ENCODE peak calls at places on chromosomes 11 and 22, in four cellular contexts. One of them, this sample, is unnamed.

GRCh38 chr22:50361688-50362087 is 18.6 kb downstream of the PPP6R2 start:
- DNase-seq in GM10248: no peak
- DNase-seq in progenitor cell of endocrine pancreas: no peak
- DNase-seq in stomach: no peak
- DNase-seq in this sample: no peak

GRCh38 chr11:16154715-16155396 is 201.5 kb downstream of the SOX6 start:
- DNase-seq in GM10248: no peak
- DNase-seq in stomach: peak; percentile 33
- DNase-seq in progenitor cell of endocrine pancreas: no peak
- DNase-seq in this sample: no peak

GRCh38 chr22:22082229-22082835 is 99.7 kb upstream of the TOP3B start:
- DNase-seq in stomach: no peak
- DNase-seq in progenitor cell of endocrine pancreas: no peak
- DNase-seq in GM10248: no peak
- DNase-seq in this sample: no peak

GRCh38 chr22:43862074-43862881 is at the start of gene SULT4A1:
- DNase-seq in GM10248: no peak
- DNase-seq in progenitor cell of endocrine pancreas: no peak
- DNase-seq in stomach: no peak
- DNase-seq in this sample: peak; percentile 48

GRCh38 chr11:131511794-131512193 is 141.4 kb downstream of the NTM start:
- DNase-seq in stomach: peak; percentile 69
- DNase-seq in GM10248: peak; percentile 43
- DNase-seq in progenitor cell of endocrine pancreas: peak; percentile 34
- DNase-seq in this sample: no peak

GRCh38 chr11:68373189-68373809 is 60.9 kb downstream of the LRP5 start:
- DNase-seq in GM10248: no peak
- DNase-seq in stomach: no peak
- DNase-seq in progenitor cell of endocrine pancreas: no peak
- DNase-seq in this sample: no peak

GRCh38 chr22:35777335-35777975 is 59.8 kb downstream of the APOL5 start:
- DNase-seq in stomach: no peak
- DNase-seq in progenitor cell of endocrine pancreas: no peak
- DNase-seq in GM10248: no peak
- DNase-seq in this sample: no peak

GRCh38 chr11:72015511-72016061 is 16.9 kb downstream of the IL18BP start:
- DNase-seq in GM10248: no peak
- DNase-seq in stomach: no peak
- DNase-seq in progenitor cell of endocrine pancreas: no peak
- DNase-seq in this sample: no peak

GRCh38 chr11:70141490-70142014 is 61.5 kb upstream of the FADD start:
- DNase-seq in progenitor cell of endocrine pancreas: no peak
- DNase-seq in GM10248: peak; percentile 59
- DNase-seq in stomach: no peak
- DNase-seq in this sample: no peak

GRCh38 chr11:120521176-120521575 is 9.6 kb downstream of the GRIK4 start:
- DNase-seq in GM10248: no peak
- DNase-seq in progenitor cell of endocrine pancreas: no peak
- DNase-seq in stomach: no peak
- DNase-seq in this sample: no peak

GRCh38 chr22:49365910-49366309 is 461.8 kb downstream of the BRD1 start:
- DNase-seq in GM10248: no peak
- DNase-seq in stomach: peak; percentile 14
- DNase-seq in progenitor cell of endocrine pancreas: no peak
- DNase-seq in this sample: peak; percentile 22

GRCh38 chr11:112778091-112778889 is 182.9 kb upstream of the NCAM1 start:
- DNase-seq in progenitor cell of endocrine pancreas: no peak
- DNase-seq in GM10248: no peak
- DNase-seq in stomach: no peak
- DNase-seq in this sample: no peak

GRCh38 chr11:76322593-76323341 is 58.2 kb downstream of the THAP12 start:
- DNase-seq in progenitor cell of endocrine pancreas: no peak
- DNase-seq in GM10248: no peak
- DNase-seq in stomach: no peak
- DNase-seq in this sample: peak; percentile 3

GRCh38 chr11:96134622-96135021 is 208.4 kb downstream of the MAML2 start:
- DNase-seq in stomach: no peak
- DNase-seq in progenitor cell of endocrine pancreas: no peak
- DNase-seq in GM10248: no peak
- DNase-seq in this sample: no peak

GRCh38 chr11:80024119-80024518 is 583.3 kb upstream of the TENM4 start:
- DNase-seq in progenitor cell of endocrine pancreas: no peak
- DNase-seq in GM10248: no peak
- DNase-seq in stomach: no peak
- DNase-seq in this sample: no peak

GRCh38 chr11:60056349-60056969 is at the start of gene MS4A3:
- DNase-seq in progenitor cell of endocrine pancreas: no peak
- DNase-seq in GM10248: no peak
- DNase-seq in stomach: no peak
- DNase-seq in this sample: no peak

GRCh38 chr11:88357323-88358039 is 19.9 kb upstream of the CTSC start:
- DNase-seq in stomach: no peak
- DNase-seq in progenitor cell of endocrine pancreas: no peak
- DNase-seq in GM10248: peak; percentile 33
- DNase-seq in this sample: no peak

GRCh38 chr11:58866788-58867187 is 22.3 kb upstream of the GLYATL2 start:
- DNase-seq in stomach: no peak
- DNase-seq in progenitor cell of endocrine pancreas: no peak
- DNase-seq in GM10248: no peak
- DNase-seq in this sample: no peak

GRCh38 chr11:130775306-130776043 is 140.8 kb downstream of the SNX19 start:
- DNase-seq in progenitor cell of endocrine pancreas: no peak
- DNase-seq in GM10248: no peak
- DNase-seq in stomach: no peak
- DNase-seq in this sample: no peak

GRCh38 chr22:49151256-49152131 is 676.2 kb downstream of the BRD1 start:
- DNase-seq in GM10248: no peak
- DNase-seq in progenitor cell of endocrine pancreas: no peak
- DNase-seq in stomach: no peak
- DNase-seq in this sample: no peak

GRCh38 chr22:47064016-47064415 is 301.6 kb downstream of the TBC1D22A start:
- DNase-seq in GM10248: no peak
- DNase-seq in stomach: peak; percentile 24
- DNase-seq in progenitor cell of endocrine pancreas: no peak
- DNase-seq in this sample: no peak

GRCh38 chr11:12077535-12078280 is 32.7 kb upstream of the MICAL2 start:
- DNase-seq in progenitor cell of endocrine pancreas: no peak
- DNase-seq in stomach: no peak
- DNase-seq in GM10248: no peak
- DNase-seq in this sample: no peak

GRCh38 chr11:58497951-58498350 is 10.0 kb downstream of the OR5B21 start:
- DNase-seq in progenitor cell of endocrine pancreas: no peak
- DNase-seq in GM10248: no peak
- DNase-seq in stomach: no peak
- DNase-seq in this sample: no peak

GRCh38 chr11:105148241-105148640 is 8.7 kb upstream of the CARD18 start:
- DNase-seq in GM10248: no peak
- DNase-seq in progenitor cell of endocrine pancreas: no peak
- DNase-seq in stomach: no peak
- DNase-seq in this sample: no peak

GRCh38 chr11:96125400-96125799 is 201.5 kb upstream of the MTMR2 start:
- DNase-seq in stomach: no peak
- DNase-seq in progenitor cell of endocrine pancreas: no peak
- DNase-seq in GM10248: no peak
- DNase-seq in this sample: no peak

GRCh38 chr11:107695446-107695845 is 16.4 kb downstream of the SLN start:
- DNase-seq in progenitor cell of endocrine pancreas: no peak
- DNase-seq in stomach: no peak
- DNase-seq in GM10248: no peak
- DNase-seq in this sample: no peak

GRCh38 chr11:107691003-107691402 is 20.9 kb downstream of the SLN start:
- DNase-seq in GM10248: no peak
- DNase-seq in stomach: no peak
- DNase-seq in progenitor cell of endocrine pancreas: no peak
- DNase-seq in this sample: no peak

GRCh38 chr11:107699371-107700348 is 12.2 kb downstream of the SLN start:
- DNase-seq in GM10248: no peak
- DNase-seq in stomach: no peak
- DNase-seq in progenitor cell of endocrine pancreas: no peak
- DNase-seq in this sample: no peak

GRCh38 chr11:107697291-107697690 is 14.6 kb downstream of the SLN start:
- DNase-seq in stomach: no peak
- DNase-seq in GM10248: no peak
- DNase-seq in progenitor cell of endocrine pancreas: no peak
- DNase-seq in this sample: no peak

GRCh38 chr11:107696140-107696539 is 15.7 kb downstream of the SLN start:
- DNase-seq in progenitor cell of endocrine pancreas: no peak
- DNase-seq in GM10248: no peak
- DNase-seq in stomach: no peak
- DNase-seq in this sample: no peak
- TF ChIP-seq CTCF in progenitor cell of endocrine pancreas: no peak
- TF ChIP-seq CTCF in GM10248: no peak
- TF ChIP-seq CTCF in stomach: no peak
- TF ChIP-seq CTCF in this sample: no peak

GRCh38 chr22:31625257-31625640 is 36.8 kb downstream of the PISD start:
- DNase-seq in progenitor cell of endocrine pancreas: no peak
- DNase-seq in stomach: no peak
- DNase-seq in GM10248: no peak
- DNase-seq in this sample: no peak

GRCh38 chr22:31626427-31627150 is 35.4 kb downstream of the PISD start:
- DNase-seq in stomach: peak; percentile 45
- DNase-seq in GM10248: no peak
- DNase-seq in progenitor cell of endocrine pancreas: no peak
- DNase-seq in this sample: no peak

GRCh38 chr22:31627223-31627731 is 34.7 kb downstream of the PISD start:
- DNase-seq in progenitor cell of endocrine pancreas: no peak
- DNase-seq in stomach: peak; percentile 37
- DNase-seq in GM10248: no peak
- DNase-seq in this sample: no peak

GRCh38 chr22:31623634-31624312 is 38.2 kb downstream of the PISD start:
- DNase-seq in stomach: no peak
- DNase-seq in progenitor cell of endocrine pancreas: no peak
- DNase-seq in GM10248: no peak
- DNase-seq in this sample: no peak

DNA sequence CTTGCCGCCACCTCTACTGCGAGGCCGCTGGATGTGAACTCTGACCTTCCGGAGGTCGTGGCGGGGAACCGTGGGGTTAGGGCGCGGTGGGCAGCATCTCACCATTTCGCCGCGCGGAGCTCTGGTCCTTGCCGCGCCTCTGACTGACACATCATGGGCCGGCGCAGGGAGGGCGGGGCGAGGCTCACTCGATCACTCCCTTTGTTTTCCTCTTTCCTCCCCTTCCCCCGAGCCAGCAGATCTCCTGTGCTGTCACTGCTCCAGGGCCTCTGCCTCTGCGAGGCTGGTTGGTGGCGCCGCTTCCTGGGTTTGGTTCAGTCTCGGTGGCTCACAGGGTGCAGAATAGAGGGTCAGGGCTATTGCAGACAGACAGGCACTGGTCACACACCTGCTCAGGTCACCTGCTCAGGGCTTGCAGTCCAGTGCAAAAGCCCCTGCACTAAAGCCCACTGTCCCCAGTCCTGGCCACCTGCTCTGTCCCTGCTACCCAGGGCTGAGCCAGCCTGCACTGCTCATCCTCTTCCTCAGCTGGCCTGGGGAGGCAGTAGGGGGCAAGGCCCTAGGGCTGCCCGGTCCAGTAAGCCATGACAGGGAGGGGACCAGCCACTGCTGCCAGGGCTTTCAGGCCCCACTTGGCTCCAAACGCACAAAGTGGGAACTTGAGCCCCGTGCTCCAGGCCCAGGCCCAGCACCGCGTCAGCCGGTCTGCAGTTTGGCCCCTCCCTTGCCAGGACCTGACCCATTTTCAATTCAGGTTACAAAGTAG is 36.2 kb downstream of the PISD start:
- DNase-seq in progenitor cell of endocrine pancreas: no peak
- DNase-seq in stomach: peak; percentile 62
- DNase-seq in GM10248: no peak
- DNase-seq in this sample: peak; percentile 84
- TF ChIP-seq CTCF in progenitor cell of endocrine pancreas: no peak
- TF ChIP-seq CTCF in stomach: no peak
- TF ChIP-seq CTCF in GM10248: no peak
- TF ChIP-seq CTCF in this sample: no peak

GRCh38 chr22:29883045-29883830 is at the start of gene MTMR3:
- DNase-seq in progenitor cell of endocrine pancreas: peak; percentile 96
- DNase-seq in GM10248: peak; percentile 83
- DNase-seq in stomach: peak; percentile 97
- DNase-seq in this sample: peak; percentile 91
- TF ChIP-seq CTCF in progenitor cell of endocrine pancreas: peak; percentile 65
- TF ChIP-seq CTCF in GM10248: peak; percentile 4
- TF ChIP-seq CTCF in stomach: peak; percentile 23
- TF ChIP-seq CTCF in this sample: peak; percentile 62

GRCh38 chr11:75214411-75214821 is 26.2 kb upstream of the TPBGL start:
- DNase-seq in GM10248: peak; percentile 74
- DNase-seq in progenitor cell of endocrine pancreas: peak; percentile 87
- DNase-seq in stomach: peak; percentile 75
- DNase-seq in this sample: peak; percentile 27
- TF ChIP-seq CTCF in GM10248: no peak
- TF ChIP-seq CTCF in progenitor cell of endocrine pancreas: peak; percentile 59
- TF ChIP-seq CTCF in stomach: no peak
- TF ChIP-seq CTCF in this sample: no peak

GRCh38 chr22:20060700-20061480 is 19.2 kb upstream of the DGCR8 start:
- DNase-seq in stomach: no peak
- DNase-seq in progenitor cell of endocrine pancreas: no peak
- DNase-seq in GM10248: no peak
- DNase-seq in this sample: no peak
- TF ChIP-seq CTCF in stomach: no peak
- TF ChIP-seq CTCF in progenitor cell of endocrine pancreas: no peak
- TF ChIP-seq CTCF in GM10248: no peak
- TF ChIP-seq CTCF in this sample: no peak

GRCh38 chr11:77345621-77346020 is 44.1 kb upstream of the GDPD4 start:
- DNase-seq in progenitor cell of endocrine pancreas: no peak
- DNase-seq in GM10248: no peak
- DNase-seq in stomach: no peak
- DNase-seq in this sample: no peak

GRCh38 chr11:77351281-77351905 is 49.9 kb upstream of the GDPD4 start:
- DNase-seq in GM10248: no peak
- DNase-seq in progenitor cell of endocrine pancreas: no peak
- DNase-seq in stomach: no peak
- DNase-seq in this sample: no peak

GRCh38 chr11:77347962-77348361 is 46.5 kb upstream of the GDPD4 start:
- DNase-seq in stomach: no peak
- DNase-seq in progenitor cell of endocrine pancreas: no peak
- DNase-seq in GM10248: no peak
- DNase-seq in this sample: no peak

DNA sequence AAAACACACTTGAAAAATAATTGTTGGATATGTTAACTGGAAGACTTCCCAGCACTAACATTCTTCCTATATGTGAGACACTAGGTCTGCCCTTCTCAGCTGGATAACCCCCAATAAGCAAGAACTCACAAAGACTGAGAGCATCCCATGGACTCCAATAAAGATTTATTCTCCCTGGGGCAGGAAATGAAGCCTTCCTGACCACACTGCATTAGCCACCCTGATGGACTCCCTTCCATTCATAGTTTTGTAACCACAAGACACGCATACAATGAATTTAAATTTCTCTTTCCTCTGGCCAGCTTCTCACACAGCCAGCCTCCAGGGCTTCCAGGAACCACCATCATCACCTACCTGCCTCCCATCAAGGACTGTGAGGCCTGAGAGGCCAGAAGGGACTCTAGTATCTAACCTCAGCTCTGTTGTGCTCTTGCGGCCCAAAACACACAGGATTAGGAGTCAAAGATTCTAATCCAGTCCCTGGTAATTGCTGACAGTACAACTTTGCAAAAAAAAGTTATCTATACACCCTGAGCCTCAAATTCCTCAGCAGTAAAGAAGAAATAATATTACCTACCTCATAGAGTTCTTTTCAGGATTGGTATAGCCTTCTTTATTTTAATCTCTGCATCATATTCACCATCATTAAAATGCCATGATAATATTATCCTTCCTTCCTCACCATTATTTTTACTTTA is 45.6 kb upstream of the GDPD4 start:
- DNase-seq in GM10248: no peak
- DNase-seq in stomach: no peak
- DNase-seq in progenitor cell of endocrine pancreas: no peak
- DNase-seq in this sample: no peak
- TF ChIP-seq CTCF in GM10248: no peak
- TF ChIP-seq CTCF in stomach: no peak
- TF ChIP-seq CTCF in progenitor cell of endocrine pancreas: no peak
- TF ChIP-seq CTCF in this sample: no peak

This sample was measured in dorsolateral prefrontal cortex.